ENCODE peak calls at places on chromosome 1, in six cellular contexts. N, G, O, Q, Z and T are unnamed samples.

GRCh38 chr1:34266127-34266951 is 89.6 kb downstream of the C1orf94 start:
- DNase-seq in N (no peak), Z (no peak), Q (no peak), O (no peak), G (no peak), T (no peak)

GRCh38 chr1:37255111-37255795 is 219.1 kb upstream of the ZC3H12A start:
- DNase-seq in O (peak; percentile 73), N (no peak), Z (no peak), Q (no peak), G (peak; percentile 30), T (peak; percentile 10)

GRCh38 chr1:18103788-18104421 is 3.7 kb upstream of the IGSF21 start:
- DNase-seq in Q (no peak), G (no peak), O (no peak), Z (no peak), N (no peak), T (no peak)

GRCh38 chr1:101300916-101301315 is 64.1 kb downstream of the S1PR1 start:
- DNase-seq in N (no peak), G (no peak), Q (no peak), Z (no peak), O (no peak), T (peak; percentile 46)

GRCh38 chr1:89190017-89190416 is 8.7 kb downstream of the GBP4 start:
- DNase-seq in O (no peak), N (no peak), Z (no peak), G (no peak), Q (no peak), T (no peak)

GRCh38 chr1:48916121-48917069 is 139.7 kb upstream of the BEND5 start:
- DNase-seq in N (no peak), Z (no peak), O (no peak), Q (peak; percentile 26), G (peak; percentile 12), T (peak; percentile 80)

GRCh38 chr1:201505505-201505893 is 1.4 kb downstream of the CSRP1 start:
- DNase-seq in N (no peak), G (no peak), O (no peak), Z (no peak), Q (peak; percentile 54), T (peak; percentile 91)

GRCh38 chr1:181100015-181100905 is 11.8 kb downstream of the IER5 start:
- DNase-seq in G (no peak), Q (no peak), O (no peak), N (no peak), Z (no peak), T (no peak)